ENCODE peak calls at places on chromosome 7, in eight cellular contexts. One of them, this sample, is unnamed.

GRCh38 chr7:75534727-75535307 is 42.7 kb downstream of the SPDYE5 start:
- DNase-seq in H1: no peak
- DNase-seq in HepG2: no peak
- DNase-seq in HCT116: no peak
- DNase-seq in NB4: peak
- DNase-seq in GM12878: peak
- DNase-seq in WTC11: no peak
- DNase-seq in K562: peak
- DNase-seq in this sample: no peak

GRCh38 chr7:127713006-127713405 is 61.0 kb downstream of the SND1 start:
- DNase-seq in H1: no peak
- DNase-seq in HepG2: no peak
- DNase-seq in HCT116: no peak
- DNase-seq in NB4: no peak
- DNase-seq in GM12878: no peak
- DNase-seq in WTC11: no peak
- DNase-seq in K562: no peak
- DNase-seq in this sample: no peak

GRCh38 chr7:7569113-7569527 is 2.4 kb downstream of the MIOS start:
- DNase-seq in H1: no peak
- DNase-seq in HepG2: no peak
- DNase-seq in HCT116: no peak
- DNase-seq in NB4: peak
- DNase-seq in GM12878: peak
- DNase-seq in WTC11: no peak
- DNase-seq in K562: no peak
- DNase-seq in this sample: no peak

GRCh38 chr7:24318326-24318725 is 34.3 kb downstream of the NPY start:
- DNase-seq in H1: peak
- DNase-seq in HepG2: no peak
- DNase-seq in HCT116: peak
- DNase-seq in NB4: peak
- DNase-seq in GM12878: no peak
- DNase-seq in WTC11: peak
- DNase-seq in K562: peak
- DNase-seq in this sample: peak

GRCh38 chr7:155766386-155766785 is 45.9 kb downstream of the SHH start:
- DNase-seq in H1: no peak
- DNase-seq in HepG2: no peak
- DNase-seq in HCT116: no peak
- DNase-seq in NB4: no peak
- DNase-seq in GM12878: no peak
- DNase-seq in WTC11: no peak
- DNase-seq in K562: no peak
- DNase-seq in this sample: no peak

GRCh38 chr7:1240296-1240820 is 7.7 kb downstream of the UNCX start:
- DNase-seq in H1: no peak
- DNase-seq in HepG2: no peak
- DNase-seq in HCT116: no peak
- DNase-seq in NB4: no peak
- DNase-seq in GM12878: no peak
- DNase-seq in WTC11: no peak
- DNase-seq in K562: no peak
- DNase-seq in this sample: no peak

GRCh38 chr7:74012842-74013249 is 15.1 kb upstream of the ELN start:
- DNase-seq in H1: no peak
- DNase-seq in HepG2: no peak
- DNase-seq in HCT116: no peak
- DNase-seq in NB4: no peak
- DNase-seq in GM12878: peak
- DNase-seq in WTC11: no peak
- DNase-seq in K562: peak
- DNase-seq in this sample: no peak

GRCh38 chr7:158584392-158584791 is 3.2 kb downstream of the PTPRN2 start:
- DNase-seq in H1: no peak
- DNase-seq in HepG2: no peak
- DNase-seq in HCT116: no peak
- DNase-seq in NB4: no peak
- DNase-seq in GM12878: no peak
- DNase-seq in WTC11: no peak
- DNase-seq in K562: no peak
- DNase-seq in this sample: no peak

GRCh38 chr7:121107923-121108498 is 119.5 kb downstream of the CPED1 start:
- DNase-seq in H1: no peak
- DNase-seq in HepG2: peak
- DNase-seq in HCT116: peak
- DNase-seq in NB4: peak
- DNase-seq in GM12878: peak
- DNase-seq in WTC11: no peak
- DNase-seq in K562: peak
- DNase-seq in this sample: peak

GRCh38 chr7:30170460-30171197 is 35.8 kb downstream of the MTURN start:
- DNase-seq in H1: no peak
- DNase-seq in HepG2: no peak
- DNase-seq in HCT116: no peak
- DNase-seq in NB4: peak
- DNase-seq in GM12878: no peak
- DNase-seq in WTC11: no peak
- DNase-seq in K562: no peak
- DNase-seq in this sample: no peak

GRCh38 chr7:135169141-135169935 is 1.2 kb downstream of the CYREN start:
- DNase-seq in H1: peak
- DNase-seq in HepG2: peak
- DNase-seq in HCT116: peak
- DNase-seq in NB4: peak
- DNase-seq in GM12878: no peak
- DNase-seq in WTC11: peak
- DNase-seq in K562: peak
- DNase-seq in this sample: peak

GRCh38 chr7:25926009-25926408 is 226.0 kb upstream of the NFE2L3 start:
- DNase-seq in H1: no peak
- DNase-seq in HepG2: peak
- DNase-seq in HCT116: peak
- DNase-seq in NB4: peak
- DNase-seq in GM12878: no peak
- DNase-seq in WTC11: no peak
- DNase-seq in K562: peak
- DNase-seq in this sample: no peak

GRCh38 chr7:32561613-32562012 is 66.3 kb downstream of the AVL9 start:
- DNase-seq in H1: no peak
- DNase-seq in HepG2: no peak
- DNase-seq in HCT116: no peak
- DNase-seq in NB4: no peak
- DNase-seq in GM12878: no peak
- DNase-seq in WTC11: no peak
- DNase-seq in K562: no peak
- DNase-seq in this sample: no peak

GRCh38 chr7:133873631-133874030 is 253.5 kb upstream of the LRGUK start:
- DNase-seq in H1: no peak
- DNase-seq in HepG2: no peak
- DNase-seq in HCT116: no peak
- DNase-seq in NB4: no peak
- DNase-seq in GM12878: no peak
- DNase-seq in WTC11: no peak
- DNase-seq in K562: no peak
- DNase-seq in this sample: no peak

GRCh38 chr7:131371411-131371810 is 43.7 kb downstream of the MKLN1 start:
- DNase-seq in H1: no peak
- DNase-seq in HepG2: no peak
- DNase-seq in HCT116: no peak
- DNase-seq in NB4: no peak
- DNase-seq in GM12878: no peak
- DNase-seq in WTC11: no peak
- DNase-seq in K562: no peak
- DNase-seq in this sample: no peak

GRCh38 chr7:139855498-139856270 is 26.6 kb downstream of the TBXAS1 start:
- DNase-seq in H1: no peak
- DNase-seq in HepG2: no peak
- DNase-seq in HCT116: no peak
- DNase-seq in NB4: peak
- DNase-seq in GM12878: peak
- DNase-seq in WTC11: no peak
- DNase-seq in K562: peak
- DNase-seq in this sample: no peak

GRCh38 chr7:41886906-41887311 is 184.0 kb upstream of the INHBA start:
- DNase-seq in H1: no peak
- DNase-seq in HepG2: no peak
- DNase-seq in HCT116: no peak
- DNase-seq in NB4: no peak
- DNase-seq in GM12878: no peak
- DNase-seq in WTC11: no peak
- DNase-seq in K562: no peak
- DNase-seq in this sample: no peak

GRCh38 chr7:125355899-125356298 is 426.3 kb upstream of the POT1 start:
- DNase-seq in H1: no peak
- DNase-seq in HepG2: no peak
- DNase-seq in HCT116: no peak
- DNase-seq in NB4: peak
- DNase-seq in GM12878: peak
- DNase-seq in WTC11: no peak
- DNase-seq in K562: no peak
- DNase-seq in this sample: no peak

GRCh38 chr7:98329100-98329871 is 47.8 kb downstream of the BRI3 start:
- DNase-seq in H1: no peak
- DNase-seq in HepG2: no peak
- DNase-seq in HCT116: no peak
- DNase-seq in NB4: no peak
- DNase-seq in GM12878: no peak
- DNase-seq in WTC11: no peak
- DNase-seq in K562: no peak
- DNase-seq in this sample: no peak

GRCh38 chr7:99218406-99219184 is 10.7 kb upstream of the KPNA7 start:
- DNase-seq in H1: no peak
- DNase-seq in HepG2: no peak
- DNase-seq in HCT116: no peak
- DNase-seq in NB4: peak
- DNase-seq in GM12878: no peak
- DNase-seq in WTC11: no peak
- DNase-seq in K562: no peak
- DNase-seq in this sample: no peak

GRCh38 chr7:5396542-5396941 is 27.1 kb downstream of the TNRC18 start:
- DNase-seq in H1: no peak
- DNase-seq in HepG2: no peak
- DNase-seq in HCT116: peak
- DNase-seq in NB4: peak
- DNase-seq in GM12878: peak
- DNase-seq in WTC11: no peak
- DNase-seq in K562: no peak
- DNase-seq in this sample: peak

GRCh38 chr7:37930226-37930948 is 9.9 kb downstream of the EPDR1 start:
- DNase-seq in H1: no peak
- DNase-seq in HepG2: no peak
- DNase-seq in HCT116: no peak
- DNase-seq in NB4: no peak
- DNase-seq in GM12878: no peak
- DNase-seq in WTC11: no peak
- DNase-seq in K562: no peak
- DNase-seq in this sample: no peak

GRCh38 chr7:91264924-91265681 is 870 bp downstream of the FZD1 start:
- DNase-seq in H1: no peak
- DNase-seq in HepG2: no peak
- DNase-seq in HCT116: no peak
- DNase-seq in NB4: peak
- DNase-seq in GM12878: no peak
- DNase-seq in WTC11: peak
- DNase-seq in K562: peak
- DNase-seq in this sample: peak
- TF ChIP-seq CTCF in H1: no peak
- TF ChIP-seq CTCF in HepG2: no peak
- TF ChIP-seq CTCF in HCT116: no peak
- TF ChIP-seq CTCF in NB4: no peak
- TF ChIP-seq CTCF in GM12878: no peak
- TF ChIP-seq CTCF in WTC11: no peak
- TF ChIP-seq CTCF in K562: no peak
- TF ChIP-seq CTCF in this sample: no peak

GRCh38 chr7:151381333-151382078 is 28.3 kb downstream of the WDR86 start:
- DNase-seq in H1: no peak
- DNase-seq in HepG2: no peak
- DNase-seq in HCT116: no peak
- DNase-seq in NB4: no peak
- DNase-seq in GM12878: no peak
- DNase-seq in WTC11: peak
- DNase-seq in K562: no peak
- DNase-seq in this sample: no peak
- TF ChIP-seq MAX in H1: peak
- TF ChIP-seq MAX in HepG2: no peak
- TF ChIP-seq MAX in HCT116: no peak
- TF ChIP-seq MAX in NB4: no peak
- TF ChIP-seq MAX in GM12878: no peak
- TF ChIP-seq MAX in WTC11: no peak
- TF ChIP-seq MAX in K562: no peak
- TF ChIP-seq MAX in this sample: no peak

DNA sequence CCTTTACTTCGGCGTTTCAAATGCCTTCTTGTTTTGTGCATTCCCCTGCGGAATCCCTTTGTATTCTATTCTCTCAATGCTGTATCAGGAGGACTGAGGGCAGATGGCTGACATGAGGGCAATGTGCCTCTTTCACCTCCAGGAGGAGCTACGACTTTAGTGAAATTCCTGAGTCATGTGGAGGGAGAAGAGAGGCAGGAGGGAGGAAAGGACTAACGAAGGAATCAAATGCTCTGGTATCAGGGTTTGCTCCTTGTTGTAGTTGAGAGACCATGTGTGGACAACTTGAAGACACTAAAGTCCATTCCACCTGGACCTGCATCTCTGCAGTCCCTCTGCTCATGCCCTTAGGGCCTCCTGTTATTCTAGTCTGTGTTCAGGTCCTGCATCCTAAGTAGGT is 40.2 kb upstream of the PRSS58 start:
- DNase-seq in H1: peak
- DNase-seq in HepG2: peak
- DNase-seq in HCT116: peak
- DNase-seq in NB4: peak
- DNase-seq in GM12878: no peak
- DNase-seq in WTC11: peak
- DNase-seq in K562: peak
- DNase-seq in this sample: peak
- TF ChIP-seq CTCF in H1: peak
- TF ChIP-seq CTCF in HepG2: peak
- TF ChIP-seq CTCF in HCT116: peak
- TF ChIP-seq CTCF in NB4: peak
- TF ChIP-seq CTCF in GM12878: peak
- TF ChIP-seq CTCF in WTC11: peak
- TF ChIP-seq CTCF in K562: peak
- TF ChIP-seq CTCF in this sample: peak

GRCh38 chr7:117011419-117012260 is 58.3 kb downstream of the ST7 start:
- DNase-seq in H1: no peak
- DNase-seq in HepG2: no peak
- DNase-seq in HCT116: no peak
- DNase-seq in NB4: no peak
- DNase-seq in GM12878: peak
- DNase-seq in WTC11: no peak
- DNase-seq in K562: peak
- DNase-seq in this sample: no peak
- TF ChIP-seq MAX in H1: no peak
- TF ChIP-seq MAX in HepG2: no peak
- TF ChIP-seq MAX in HCT116: no peak
- TF ChIP-seq MAX in NB4: no peak
- TF ChIP-seq MAX in GM12878: no peak
- TF ChIP-seq MAX in WTC11: no peak
- TF ChIP-seq MAX in K562: no peak
- TF ChIP-seq MAX in this sample: no peak

This sample was measured in A549.